ENCODE peak calls at places on chromosomes 1 and 21, in nine cellular contexts. One of them, this sample, is unnamed.

GRCh38 chr1:228370941-228371740 is 35.5 kb downstream of the TRIM11 start:
- DNase-seq in HEK293T: no peak
- DNase-seq in NCI-H1417: no peak
- DNase-seq in psoas muscle: peak
- DNase-seq in choroid plexus epithelial cell: no peak
- DNase-seq in epithelial cell of proximal tubule: no peak
- DNase-seq in Ammon's horn: no peak
- DNase-seq in SW480: peak
- DNase-seq in EL: no peak
- DNase-seq in this sample: peak

GRCh38 chr1:27366411-27367159 is at the start of gene MAP3K6:
- DNase-seq in Ammon's horn: peak
- DNase-seq in NCI-H1417: peak
- DNase-seq in EL: peak
- DNase-seq in HEK293T: peak
- DNase-seq in psoas muscle: peak
- DNase-seq in choroid plexus epithelial cell: peak
- DNase-seq in epithelial cell of proximal tubule: no peak
- DNase-seq in SW480: peak
- DNase-seq in this sample: peak

GRCh38 chr1:28682840-28683239 is 14.3 kb downstream of the GMEB1 start:
- DNase-seq in NCI-H1417: no peak
- DNase-seq in choroid plexus epithelial cell: peak
- DNase-seq in HEK293T: no peak
- DNase-seq in psoas muscle: no peak
- DNase-seq in EL: no peak
- DNase-seq in SW480: no peak
- DNase-seq in Ammon's horn: peak
- DNase-seq in epithelial cell of proximal tubule: no peak
- DNase-seq in this sample: no peak

GRCh38 chr1:182217967-182218366 is 156.5 kb upstream of the ZNF648 start:
- DNase-seq in SW480: no peak
- DNase-seq in psoas muscle: no peak
- DNase-seq in Ammon's horn: no peak
- DNase-seq in EL: no peak
- DNase-seq in choroid plexus epithelial cell: no peak
- DNase-seq in HEK293T: no peak
- DNase-seq in epithelial cell of proximal tubule: no peak
- DNase-seq in NCI-H1417: no peak
- DNase-seq in this sample: no peak

GRCh38 chr1:94543003-94543402 is 1.4 kb upstream of the F3 start:
- DNase-seq in epithelial cell of proximal tubule: no peak
- DNase-seq in psoas muscle: no peak
- DNase-seq in SW480: no peak
- DNase-seq in NCI-H1417: no peak
- DNase-seq in EL: peak
- DNase-seq in choroid plexus epithelial cell: no peak
- DNase-seq in HEK293T: no peak
- DNase-seq in Ammon's horn: no peak
- DNase-seq in this sample: no peak

GRCh38 chr1:71850936-71851335 is 431.4 kb downstream of the NEGR1 start:
- DNase-seq in Ammon's horn: peak
- DNase-seq in epithelial cell of proximal tubule: no peak
- DNase-seq in NCI-H1417: no peak
- DNase-seq in SW480: no peak
- DNase-seq in psoas muscle: no peak
- DNase-seq in EL: no peak
- DNase-seq in HEK293T: no peak
- DNase-seq in choroid plexus epithelial cell: no peak
- DNase-seq in this sample: no peak

GRCh38 chr1:18739956-18740355 is 109.3 kb downstream of the PAX7 start:
- DNase-seq in Ammon's horn: no peak
- DNase-seq in SW480: no peak
- DNase-seq in psoas muscle: no peak
- DNase-seq in NCI-H1417: no peak
- DNase-seq in HEK293T: no peak
- DNase-seq in EL: no peak
- DNase-seq in choroid plexus epithelial cell: no peak
- DNase-seq in epithelial cell of proximal tubule: no peak
- DNase-seq in this sample: no peak

GRCh38 chr1:201504179-201504631 is 2.7 kb downstream of the CSRP1 start:
- DNase-seq in SW480: no peak
- DNase-seq in epithelial cell of proximal tubule: no peak
- DNase-seq in Ammon's horn: no peak
- DNase-seq in psoas muscle: no peak
- DNase-seq in HEK293T: no peak
- DNase-seq in choroid plexus epithelial cell: peak
- DNase-seq in EL: peak
- DNase-seq in NCI-H1417: no peak
- DNase-seq in this sample: no peak

GRCh38 chr1:113745425-113745824 is 13.9 kb downstream of the PHTF1 start:
- DNase-seq in choroid plexus epithelial cell: no peak
- DNase-seq in SW480: no peak
- DNase-seq in epithelial cell of proximal tubule: no peak
- DNase-seq in psoas muscle: no peak
- DNase-seq in Ammon's horn: no peak
- DNase-seq in HEK293T: no peak
- DNase-seq in NCI-H1417: no peak
- DNase-seq in EL: no peak
- DNase-seq in this sample: no peak

GRCh38 chr1:202155478-202156021 is 4.9 kb downstream of the PTPN7 start:
- DNase-seq in NCI-H1417: no peak
- DNase-seq in EL: peak
- DNase-seq in choroid plexus epithelial cell: no peak
- DNase-seq in HEK293T: no peak
- DNase-seq in Ammon's horn: peak
- DNase-seq in psoas muscle: peak
- DNase-seq in SW480: peak
- DNase-seq in epithelial cell of proximal tubule: peak
- DNase-seq in this sample: peak

GRCh38 chr1:70483342-70483741 is 72.3 kb downstream of the CTH start:
- DNase-seq in choroid plexus epithelial cell: no peak
- DNase-seq in epithelial cell of proximal tubule: no peak
- DNase-seq in HEK293T: no peak
- DNase-seq in Ammon's horn: no peak
- DNase-seq in EL: no peak
- DNase-seq in SW480: no peak
- DNase-seq in psoas muscle: no peak
- DNase-seq in NCI-H1417: no peak
- DNase-seq in this sample: no peak

GRCh38 chr21:15740383-15740782 is 10.6 kb downstream of the USP25 start:
- DNase-seq in NCI-H1417: no peak
- DNase-seq in EL: no peak
- DNase-seq in HEK293T: no peak
- DNase-seq in Ammon's horn: no peak
- DNase-seq in choroid plexus epithelial cell: no peak
- DNase-seq in psoas muscle: no peak
- DNase-seq in epithelial cell of proximal tubule: no peak
- DNase-seq in SW480: no peak
- DNase-seq in this sample: no peak

GRCh38 chr21:35833991-35834390 is 226.3 kb downstream of the SETD4 start:
- DNase-seq in epithelial cell of proximal tubule: no peak
- DNase-seq in NCI-H1417: no peak
- DNase-seq in EL: no peak
- DNase-seq in choroid plexus epithelial cell: no peak
- DNase-seq in psoas muscle: no peak
- DNase-seq in SW480: no peak
- DNase-seq in Ammon's horn: no peak
- DNase-seq in HEK293T: no peak
- DNase-seq in this sample: no peak

GRCh38 chr1:194533641-194534040 is 1347.2 kb upstream of the B3GALT2 start:
- DNase-seq in NCI-H1417: no peak
- DNase-seq in psoas muscle: no peak
- DNase-seq in choroid plexus epithelial cell: peak
- DNase-seq in epithelial cell of proximal tubule: peak
- DNase-seq in EL: no peak
- DNase-seq in HEK293T: no peak
- DNase-seq in SW480: no peak
- DNase-seq in Ammon's horn: no peak
- DNase-seq in this sample: peak

GRCh38 chr1:222283147-222283768 is 264.6 kb downstream of the HHIPL2 start:
- DNase-seq in NCI-H1417: no peak
- DNase-seq in Ammon's horn: no peak
- DNase-seq in choroid plexus epithelial cell: no peak
- DNase-seq in psoas muscle: no peak
- DNase-seq in SW480: no peak
- DNase-seq in EL: peak
- DNase-seq in epithelial cell of proximal tubule: no peak
- DNase-seq in HEK293T: no peak
- DNase-seq in this sample: no peak

GRCh38 chr1:15825800-15826199 is 18.4 kb upstream of the UQCRHL start:
- DNase-seq in HEK293T: no peak
- DNase-seq in SW480: no peak
- DNase-seq in choroid plexus epithelial cell: peak
- DNase-seq in NCI-H1417: no peak
- DNase-seq in EL: no peak
- DNase-seq in Ammon's horn: no peak
- DNase-seq in epithelial cell of proximal tubule: no peak
- DNase-seq in psoas muscle: no peak
- DNase-seq in this sample: no peak

GRCh38 chr21:33169360-33169759 is 60.4 kb upstream of the IFNAR2 start:
- DNase-seq in HEK293T: no peak
- DNase-seq in choroid plexus epithelial cell: no peak
- DNase-seq in EL: no peak
- DNase-seq in epithelial cell of proximal tubule: no peak
- DNase-seq in NCI-H1417: no peak
- DNase-seq in SW480: no peak
- DNase-seq in psoas muscle: no peak
- DNase-seq in Ammon's horn: no peak
- DNase-seq in this sample: no peak

GRCh38 chr21:44427241-44428120 is 27.8 kb upstream of the LRRC3 start:
- DNase-seq in epithelial cell of proximal tubule: no peak
- DNase-seq in choroid plexus epithelial cell: no peak
- DNase-seq in Ammon's horn: no peak
- DNase-seq in NCI-H1417: peak
- DNase-seq in SW480: peak
- DNase-seq in psoas muscle: no peak
- DNase-seq in HEK293T: no peak
- DNase-seq in EL: no peak
- DNase-seq in this sample: no peak

GRCh38 chr1:218492840-218493239 is 147.7 kb downstream of the TGFB2 start:
- DNase-seq in choroid plexus epithelial cell: no peak
- DNase-seq in Ammon's horn: no peak
- DNase-seq in SW480: no peak
- DNase-seq in epithelial cell of proximal tubule: no peak
- DNase-seq in psoas muscle: no peak
- DNase-seq in NCI-H1417: no peak
- DNase-seq in HEK293T: no peak
- DNase-seq in EL: peak
- DNase-seq in this sample: no peak

GRCh38 chr21:19993186-19993711 is 1005.0 kb upstream of the NCAM2 start:
- DNase-seq in choroid plexus epithelial cell: peak
- DNase-seq in NCI-H1417: no peak
- DNase-seq in HEK293T: no peak
- DNase-seq in Ammon's horn: no peak
- DNase-seq in SW480: no peak
- DNase-seq in psoas muscle: no peak
- DNase-seq in epithelial cell of proximal tubule: no peak
- DNase-seq in EL: no peak
- DNase-seq in this sample: no peak

GRCh38 chr1:232031156-232031555 is 404.6 kb downstream of the DISC1 start:
- DNase-seq in NCI-H1417: no peak
- DNase-seq in SW480: no peak
- DNase-seq in choroid plexus epithelial cell: no peak
- DNase-seq in Ammon's horn: no peak
- DNase-seq in EL: no peak
- DNase-seq in HEK293T: no peak
- DNase-seq in epithelial cell of proximal tubule: no peak
- DNase-seq in psoas muscle: no peak
- DNase-seq in this sample: no peak

GRCh38 chr1:162342452-162342983 is 34.1 kb downstream of the SPATA46 start:
- DNase-seq in HEK293T: no peak
- DNase-seq in SW480: no peak
- DNase-seq in epithelial cell of proximal tubule: no peak
- DNase-seq in choroid plexus epithelial cell: no peak
- DNase-seq in NCI-H1417: no peak
- DNase-seq in psoas muscle: no peak
- DNase-seq in EL: no peak
- DNase-seq in Ammon's horn: no peak
- DNase-seq in this sample: no peak

GRCh38 chr1:14390816-14391215 is 207.7 kb upstream of the KAZN start:
- DNase-seq in EL: no peak
- DNase-seq in epithelial cell of proximal tubule: no peak
- DNase-seq in choroid plexus epithelial cell: no peak
- DNase-seq in SW480: no peak
- DNase-seq in Ammon's horn: no peak
- DNase-seq in HEK293T: no peak
- DNase-seq in psoas muscle: no peak
- DNase-seq in NCI-H1417: peak
- DNase-seq in this sample: no peak

GRCh38 chr1:48627467-48627866 is 149.2 kb downstream of the BEND5 start:
- DNase-seq in choroid plexus epithelial cell: no peak
- DNase-seq in SW480: no peak
- DNase-seq in psoas muscle: no peak
- DNase-seq in Ammon's horn: peak
- DNase-seq in epithelial cell of proximal tubule: no peak
- DNase-seq in HEK293T: no peak
- DNase-seq in EL: no peak
- DNase-seq in NCI-H1417: no peak
- DNase-seq in this sample: no peak

GRCh38 chr1:188689542-188689941 is 1788.1 kb downstream of the BRINP3 start:
- DNase-seq in NCI-H1417: no peak
- DNase-seq in EL: peak
- DNase-seq in HEK293T: no peak
- DNase-seq in choroid plexus epithelial cell: peak
- DNase-seq in epithelial cell of proximal tubule: no peak
- DNase-seq in psoas muscle: no peak
- DNase-seq in Ammon's horn: peak
- DNase-seq in SW480: no peak
- DNase-seq in this sample: no peak